ENCODE peak calls at places on chromosomes 16 and 17, in eight cellular contexts. O is GM12891; C is activated effector memory CD4-positive, alpha-beta T cell treated with Interleukin-2 at 50 U/mL for 16 hours; L is stimulated activated CD8-positive, alpha-beta memory T cell treated with anti-CD3 and anti-CD28 coated beads, Interleukin-4, amount 100 ng/mL, for 1 hour; I is NCI-H510A treated with DMSO at 0.1 percent for 48 hours; F is lung microvascular endothelial cell; D is hypothalamus; V is heart right ventricle. A is an unnamed sample.
A peak's percentile ranks its signal among the peaks of the same experiment; 100 is the strongest.

GRCh38 chr17:81096741-81097133 is 61.8 kb downstream of the BAIAP2 start:
- DNase-seq in O (no peak), C (no peak), L (no peak), I (no peak), F (no peak), D (no peak), V (no peak), A (no peak)

GRCh38 chr17:37847811-37848331 is 76.3 kb upstream of the TBC1D3K start:
- DNase-seq in O (no peak), C (no peak), L (no peak), I (no peak), F (no peak), D (no peak), V (no peak), A (no peak)

GRCh38 chr16:81873843-81874752 is 95.0 kb downstream of the PLCG2 start:
- DNase-seq in O (peak; percentile 44), C (peak; percentile 14), L (no peak), I (peak; percentile 11), F (peak; percentile 76), D (no peak), V (peak; percentile 65), A (peak; percentile 40)

GRCh38 chr17:14201087-14201486 is 35.6 kb downstream of the CDRT15 start:
- DNase-seq in O (no peak), C (peak; percentile 39), L (no peak), I (no peak), F (no peak), D (no peak), V (no peak), A (peak; percentile 45)

GRCh38 chr16:56960681-56961281 is 969 bp upstream of the CETP start:
- DNase-seq in O (no peak), C (no peak), L (no peak), I (no peak), F (no peak), D (no peak), V (no peak), A (peak; percentile 77)

GRCh38 chr16:8850279-8850885 is 18.4 kb downstream of the CARHSP1 start:
- DNase-seq in O (peak; percentile 19), C (no peak), L (no peak), I (no peak), F (peak; percentile 87), D (no peak), V (peak; percentile 64), A (peak; percentile 85)

GRCh38 chr16:56675685-56676210 is 6.1 kb downstream of the MT1H start:
- DNase-seq in O (no peak), C (no peak), L (no peak), I (no peak), F (no peak), D (no peak), V (no peak), A (no peak)

GRCh38 chr17:76407509-76407908 is 23.1 kb downstream of the SPHK1 start:
- DNase-seq in O (no peak), C (no peak), L (no peak), I (no peak), F (no peak), D (no peak), V (no peak), A (no peak)

GRCh38 chr16:78133919-78134318 is 34.5 kb downstream of the WWOX start:
- DNase-seq in O (no peak), C (no peak), L (no peak), I (peak; percentile 38), F (no peak), D (no peak), V (no peak), A (no peak)

GRCh38 chr16:631808-632358 is 1.1 kb downstream of the WFIKKN1 start:
- DNase-seq in O (no peak), C (no peak), L (no peak), I (no peak), F (no peak), D (no peak), V (no peak), A (no peak)

GRCh38 chr17:81500026-81500425 is 12.6 kb downstream of the ACTG1 start:
- DNase-seq in O (no peak), C (no peak), L (no peak), I (no peak), F (no peak), D (no peak), V (no peak), A (no peak)

GRCh38 chr16:8660841-8661301 is 13.5 kb upstream of the ABAT start:
- DNase-seq in O (peak; percentile 44), C (peak; percentile 42), L (no peak), I (peak; percentile 43), F (peak; percentile 79), D (peak; percentile 30), V (peak; percentile 24), A (peak; percentile 67)

GRCh38 chr17:2303278-2304188 is at the start of the genes SMG6 and SRR:
- DNase-seq in O (peak; percentile 97), C (peak; percentile 95), L (peak; percentile 88), I (peak; percentile 60), F (peak; percentile 94), D (peak; percentile 85), V (peak; percentile 93), A (peak; percentile 79)

GRCh38 chr17:77349976-77350830 is 209.4 kb downstream of the SEC14L1 start:
- DNase-seq in O (no peak), C (no peak), L (no peak), I (no peak), F (no peak), D (no peak), V (peak; percentile 65), A (peak; percentile 77)

GRCh38 chr16:30963925-30964511 is 6.5 kb downstream of the SETD1A start:
- DNase-seq in O (no peak), C (no peak), L (no peak), I (no peak), F (no peak), D (no peak), V (no peak), A (no peak)

GRCh38 chr16:1052791-1053521 is 19.6 kb upstream of the SSTR5 start:
- DNase-seq in O (no peak), C (no peak), L (no peak), I (no peak), F (no peak), D (no peak), V (no peak), A (no peak)

GRCh38 chr17:62648247-62648953 is 20.9 kb downstream of the MRC2 start:
- DNase-seq in O (no peak), C (no peak), L (no peak), I (no peak), F (no peak), D (no peak), V (no peak), A (peak; percentile 66)

GRCh38 chr17:7021993-7022778 is 664 bp upstream of the BCL6B start:
- DNase-seq in O (peak; percentile 97), C (peak; percentile 69), L (no peak), I (peak; percentile 48), F (peak; percentile 96), D (peak; percentile 49), V (peak; percentile 89), A (peak; percentile 59)

GRCh38 chr17:14297161-14297851 is 3.6 kb upstream of the HS3ST3B1 start:
- DNase-seq in O (no peak), C (no peak), L (no peak), I (no peak), F (peak; percentile 40), D (no peak), V (no peak), A (peak; percentile 64)

GRCh38 chr16:12976936-12977335 is 75.5 kb downstream of the SHISA9 start:
- DNase-seq in O (no peak), C (no peak), L (no peak), I (no peak), F (no peak), D (peak; percentile 47), V (no peak), A (no peak)

GRCh38 chr17:39950871-39951348 is 11.9 kb upstream of the GSDMA start:
- DNase-seq in O (no peak), C (no peak), L (no peak), I (no peak), F (no peak), D (no peak), V (peak; percentile 66), A (peak; percentile 35)

GRCh38 chr17:65550075-65550635 is 11.3 kb downstream of the AXIN2 start:
- DNase-seq in O (no peak), C (no peak), L (no peak), I (no peak), F (no peak), D (no peak), V (no peak), A (no peak)

GRCh38 chr16:17275076-17275732 is 195.6 kb downstream of the XYLT1 start:
- DNase-seq in O (no peak), C (no peak), L (no peak), I (peak; percentile 65), F (no peak), D (no peak), V (no peak), A (no peak)

GRCh38 chr16:81676571-81677374 is 102.3 kb upstream of the PLCG2 start:
- DNase-seq in O (no peak), C (no peak), L (no peak), I (no peak), F (no peak), D (no peak), V (no peak), A (no peak)

GRCh38 chr16:85834741-85835140 is 35.2 kb downstream of the COX4I1 start:
- DNase-seq in O (no peak), C (no peak), L (no peak), I (no peak), F (no peak), D (no peak), V (no peak), A (no peak)

GRCh38 chr17:44362964-44363612 is 565 bp downstream of the FAM171A2 start:
- DNase-seq in O (no peak), C (peak; percentile 11), L (no peak), I (no peak), F (no peak), D (no peak), V (no peak), A (no peak)

GRCh38 chr17:27485711-27486495 is 29.7 kb downstream of the KSR1 start:
- DNase-seq in O (no peak), C (no peak), L (no peak), I (no peak), F (no peak), D (no peak), V (no peak), A (no peak)

GRCh38 chr17:78558181-78558850 is 18.9 kb downstream of the DNAH17 start:
- DNase-seq in O (no peak), C (no peak), L (no peak), I (no peak), F (peak; percentile 21), D (no peak), V (no peak), A (no peak)

GRCh38 chr17:47120521-47121095 is 68.5 kb downstream of the CDC27 start:
- DNase-seq in O (no peak), C (no peak), L (no peak), I (no peak), F (no peak), D (no peak), V (no peak), A (peak; percentile 17)

GRCh38 chr16:85002643-85003042 is 8.7 kb downstream of the ZDHHC7 start:
- DNase-seq in O (no peak), C (no peak), L (no peak), I (no peak), F (no peak), D (no peak), V (peak; percentile 42), A (no peak)

GRCh38 chr16:57045694-57046381 is 46.5 kb upstream of the CPNE2 start:
- DNase-seq in O (no peak), C (no peak), L (no peak), I (peak; percentile 12), F (peak; percentile 79), D (peak; percentile 33), V (peak; percentile 71), A (peak; percentile 63)

A was measured in fibroblast of the aortic adventitia.